ENCODE peak calls at places on chromosomes 5 and 9, in seven cellular contexts. T is uterus, Z is substantia nigra, H is ovary, G is fibroblast of lung, O is GM23338, I is endothelial cell of umbilical vein. P is an unnamed sample.

GRCh38 chr9:6564370-6564769 is 81.2 kb downstream of the GLDC start:
- DNase-seq in T (no peak), O (no peak), G (peak), Z (no peak), I (peak), H (no peak), P (no peak)

GRCh38 chr5:111337688-111338087 is 113.5 kb downstream of the CAMK4 start:
- DNase-seq in O (no peak), G (no peak), Z (no peak), T (no peak), H (no peak), I (no peak), P (no peak)

GRCh38 chr9:131656356-131657030 is 83.4 kb downstream of the RAPGEF1 start:
- DNase-seq in Z (peak), I (peak), H (no peak), G (no peak), O (no peak), T (no peak), P (peak)

GRCh38 chr5:149719666-149720065 is 10.4 kb upstream of the PPARGC1B start:
- DNase-seq in Z (no peak), I (no peak), T (no peak), H (no peak), O (no peak), G (no peak), P (no peak)

GRCh38 chr9:121059513-121059912 is 9.4 kb upstream of the C5 start:
- DNase-seq in O (no peak), G (no peak), T (no peak), Z (no peak), I (no peak), H (no peak), P (no peak)

GRCh38 chr5:463952-464351 is 21.0 kb downstream of the EXOC3 start:
- DNase-seq in G (no peak), T (no peak), H (no peak), Z (no peak), I (no peak), O (no peak), P (peak)

GRCh38 chr5:143231426-143231825 is 172.1 kb downstream of the NR3C1 start:
- DNase-seq in H (no peak), G (peak), O (no peak), T (no peak), I (no peak), Z (no peak), P (no peak)

GRCh38 chr5:172561151-172561550 is 79.9 kb upstream of the NEURL1B start:
- DNase-seq in I (no peak), O (no peak), Z (no peak), H (no peak), G (peak), T (no peak), P (no peak)

GRCh38 chr5:112529525-112529924 is 110.4 kb upstream of the EPB41L4A start:
- DNase-seq in Z (no peak), G (no peak), I (peak), H (no peak), O (peak), T (no peak), P (no peak)

GRCh38 chr5:168736201-168736940 is 157.2 kb upstream of the PANK3 start:
- DNase-seq in G (no peak), I (no peak), Z (no peak), T (no peak), O (no peak), H (no peak), P (no peak)

GRCh38 chr5:71658916-71659661 is 60.0 kb upstream of the CARTPT start:
- DNase-seq in I (peak), H (no peak), O (peak), T (no peak), Z (no peak), G (no peak), P (no peak)

GRCh38 chr9:127783111-127783621 is 2.7 kb upstream of the CDK9 start:
- DNase-seq in O (no peak), T (no peak), I (peak), Z (no peak), H (no peak), G (no peak), P (no peak)

GRCh38 chr5:113039229-113039628 is 62.6 kb downstream of the DCP2 start:
- DNase-seq in G (no peak), Z (no peak), H (no peak), O (no peak), T (no peak), I (no peak), P (no peak)

GRCh38 chr9:17519761-17520160 is 59.1 kb upstream of the SH3GL2 start:
- DNase-seq in Z (no peak), H (no peak), G (peak), O (no peak), I (peak), T (no peak), P (no peak)

GRCh38 chr9:33458444-33458843 is 11.1 kb upstream of the AQP3 start:
- DNase-seq in H (no peak), Z (no peak), G (no peak), O (no peak), I (peak), T (no peak), P (no peak)

GRCh38 chr9:91196103-91196761 is 165.5 kb downstream of the AUH start:
- DNase-seq in O (no peak), G (no peak), Z (no peak), T (no peak), H (no peak), I (no peak), P (no peak)

GRCh38 chr5:2594701-2595100 is 156.8 kb downstream of the IRX2 start:
- DNase-seq in Z (no peak), O (no peak), I (no peak), T (no peak), H (no peak), G (no peak), P (no peak)

GRCh38 chr5:161857358-161857757 is 9.4 kb downstream of the GABRA1 start:
- DNase-seq in T (no peak), H (no peak), I (no peak), Z (no peak), O (peak), G (no peak), P (no peak)

GRCh38 chr5:159773062-159773924 is 143.0 kb upstream of the ADRA1B start:
- DNase-seq in G (peak), I (peak), T (peak), H (peak), O (peak), Z (no peak), P (no peak)

GRCh38 chr5:66945389-66946349 is 250.9 kb downstream of the CD180 start:
- DNase-seq in H (no peak), O (no peak), I (peak), T (no peak), Z (no peak), G (no peak), P (no peak)

GRCh38 chr5:30994926-30995325 is 198.6 kb upstream of the CDH6 start:
- DNase-seq in G (no peak), T (no peak), I (no peak), O (no peak), H (no peak), Z (no peak), P (no peak)

GRCh38 chr5:123696948-123697347 is 185.0 kb downstream of the CSNK1G3 start:
- DNase-seq in I (no peak), T (no peak), G (peak), H (no peak), Z (peak), O (no peak), P (peak)

GRCh38 chr5:126446498-126447224 is 23.5 kb downstream of the GRAMD2B start:
- DNase-seq in G (peak), H (no peak), T (no peak), O (no peak), Z (no peak), I (no peak), P (no peak)

GRCh38 chr9:1216532-1216931 is 166.4 kb downstream of the DMRT2 start:
- DNase-seq in Z (no peak), O (no peak), G (no peak), H (no peak), T (no peak), I (no peak), P (no peak)

GRCh38 chr5:176740702-176741565 is 69.4 kb upstream of the UNC5A start:
- DNase-seq in H (no peak), T (no peak), Z (no peak), I (no peak), O (no peak), G (no peak), P (no peak)

GRCh38 chr5:176743136-176743827 is 67.1 kb upstream of the UNC5A start:
- DNase-seq in O (peak), T (no peak), Z (no peak), G (no peak), I (no peak), H (no peak), P (no peak)

GRCh38 chr5:176743828-176744583 is 66.4 kb upstream of the UNC5A start:
- DNase-seq in O (no peak), I (no peak), T (no peak), H (no peak), G (no peak), Z (no peak), P (no peak)

GRCh38 chr5:176741566-176742211 is 68.7 kb upstream of the UNC5A start:
- DNase-seq in O (no peak), Z (no peak), I (no peak), T (no peak), H (no peak), G (no peak), P (no peak)

GRCh38 chr5:176742246-176743105 is 67.9 kb upstream of the UNC5A start:
- DNase-seq in O (no peak), Z (no peak), G (no peak), T (no peak), H (no peak), I (no peak), P (no peak)
- H3K27ac ChIP-seq in O (no peak), Z (no peak), G (no peak), T (no peak), H (no peak), I (no peak), P (no peak)

DNA sequence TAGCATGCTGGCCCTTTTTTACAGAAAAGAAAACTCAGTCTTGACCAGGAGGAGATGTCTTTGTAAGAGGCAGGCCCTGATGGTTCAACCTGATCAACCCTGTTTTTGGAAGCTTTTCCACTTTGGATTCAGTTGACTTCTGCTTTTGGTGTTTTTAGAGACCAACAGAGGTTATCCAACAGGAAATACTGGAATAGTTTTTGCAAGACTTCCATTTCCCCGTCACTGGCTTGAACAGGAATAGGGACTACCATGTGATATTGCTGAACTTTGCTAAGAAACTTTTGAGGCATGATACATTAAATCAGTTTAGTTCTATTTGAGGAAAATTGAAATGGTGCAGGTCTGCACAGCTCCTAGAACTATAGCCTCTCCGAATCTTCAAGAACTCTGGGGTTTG is 17.1 kb upstream of the DAB2 start:
- DNase-seq in Z (no peak), G (no peak), O (no peak), H (no peak), T (no peak), I (peak), P (no peak)
- H3K27ac ChIP-seq in Z (no peak), G (no peak), O (no peak), H (no peak), T (peak), I (no peak), P (no peak)

GRCh38 chr5:141844414-141845097 is 33.7 kb downstream of the PCDH1 start:
- DNase-seq in I (no peak), G (no peak), T (no peak), Z (no peak), O (no peak), H (no peak), P (no peak)
- H3K27ac ChIP-seq in I (no peak), G (no peak), T (peak), Z (no peak), O (peak), H (no peak), P (no peak)

DNA sequence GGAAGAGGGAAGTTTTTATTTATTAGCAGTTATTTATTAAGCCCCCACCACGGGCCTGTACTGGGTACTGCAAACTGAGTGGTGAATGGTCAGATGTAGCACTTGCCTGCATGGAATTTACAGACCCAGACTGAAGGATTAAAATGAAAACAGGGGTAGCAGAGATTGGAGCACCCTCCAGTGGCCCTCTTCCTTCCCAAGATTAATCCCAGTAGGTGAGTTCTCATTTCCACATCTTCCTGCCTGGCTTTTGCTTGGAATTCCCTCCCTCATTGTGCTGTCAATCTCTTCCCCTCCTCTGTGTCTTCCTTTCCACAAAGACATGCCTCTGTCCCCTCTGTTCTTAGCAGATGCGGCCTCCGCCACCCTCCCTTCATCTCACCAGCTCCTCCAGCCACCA is 39.2 kb downstream of the MVB12B start:
- DNase-seq in G (no peak), Z (no peak), I (no peak), T (no peak), O (peak), H (no peak), P (no peak)
- H3K27ac ChIP-seq in G (no peak), Z (peak), I (no peak), T (no peak), O (no peak), H (no peak), P (peak)

DNA sequence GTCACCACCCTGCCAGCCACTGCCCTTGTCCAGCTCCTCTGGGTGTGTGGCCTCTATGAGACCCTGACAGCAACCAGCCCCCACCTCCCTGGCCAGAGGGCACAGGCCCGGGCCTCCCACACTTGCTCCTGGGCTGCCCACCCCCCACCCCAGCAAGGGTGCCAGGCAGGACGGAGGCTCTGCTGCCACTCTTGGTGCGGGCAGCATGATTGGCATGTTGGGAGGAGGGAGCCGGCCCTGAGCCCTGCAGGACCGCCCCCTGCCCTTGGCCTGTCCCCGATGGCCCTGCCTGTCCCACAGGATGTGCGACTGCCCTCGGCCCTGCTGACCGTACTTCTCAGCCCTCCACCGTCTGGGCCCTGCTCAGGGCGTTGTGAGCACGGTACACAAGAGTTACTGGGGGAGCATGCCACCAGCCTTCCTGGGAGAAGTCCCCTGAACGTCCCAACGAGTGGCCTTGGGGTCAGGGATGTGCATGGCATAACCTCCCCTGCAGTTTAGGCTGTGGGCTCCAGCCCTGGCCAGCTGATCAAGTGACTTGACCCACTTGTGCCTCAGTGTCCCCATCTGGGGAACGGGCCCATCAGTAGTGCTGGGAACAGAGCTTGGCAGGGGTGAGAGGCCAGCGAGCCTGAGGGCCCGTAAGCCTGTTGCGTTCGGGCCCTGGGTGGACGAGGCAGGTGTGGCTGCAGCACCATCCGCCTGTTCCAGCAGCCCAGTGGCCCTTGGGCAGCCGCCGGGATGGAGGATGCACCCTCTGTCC is 16.0 kb downstream of the GPSM1 start:
- DNase-seq in H (no peak), G (no peak), Z (no peak), O (no peak), I (no peak), T (no peak), P (no peak)
- H3K27ac ChIP-seq in H (no peak), G (no peak), Z (peak), O (peak), I (no peak), T (no peak), P (no peak)

GRCh38 chr5:52728201-52728600 is 59.5 kb upstream of the ITGA1 start:
- DNase-seq in O (no peak), I (no peak), H (no peak), G (no peak), T (no peak), Z (no peak), P (no peak)
- H3K27ac ChIP-seq in O (no peak), I (peak), H (no peak), G (no peak), T (peak), Z (no peak), P (no peak)

GRCh38 chr9:134361843-134362414 is 35.7 kb downstream of the RXRA start:
- DNase-seq in G (no peak), H (no peak), I (no peak), T (no peak), O (no peak), Z (no peak), P (no peak)

GRCh38 chr9:134360180-134360759 is 34.0 kb downstream of the RXRA start:
- DNase-seq in T (no peak), I (no peak), O (no peak), G (no peak), Z (no peak), H (no peak), P (no peak)

GRCh38 chr9:134360897-134361296 is 34.6 kb downstream of the RXRA start:
- DNase-seq in G (no peak), I (peak), H (no peak), O (no peak), Z (no peak), T (no peak), P (no peak)

GRCh38 chr9:134359493-134360179 is 33.4 kb downstream of the RXRA start:
- DNase-seq in T (no peak), G (no peak), Z (no peak), O (no peak), I (no peak), H (no peak), P (no peak)

GRCh38 chr9:134361426-134361825 is 35.2 kb downstream of the RXRA start:
- DNase-seq in G (no peak), Z (no peak), H (no peak), T (no peak), O (no peak), I (no peak), P (no peak)
- H3K27ac ChIP-seq in G (no peak), Z (no peak), H (no peak), T (no peak), O (no peak), I (no peak), P (peak)

GRCh38 chr5:5270958-5271605 is 131.0 kb downstream of the ADAMTS16 start:
- DNase-seq in Z (no peak), O (peak), H (peak), G (peak), T (peak), I (peak), P (peak)
- H3K27ac ChIP-seq in Z (no peak), O (no peak), H (no peak), G (no peak), T (peak), I (no peak), P (no peak)